ENCODE peak calls at places on chromosomes 2 and 18, in four cellular contexts. T is esophagus squamous epithelium, W is K562, N is RWPE1. F is an unnamed sample.

GRCh38 chr18:55014095-55014494 is 54.8 kb upstream of the CCDC68 start:
- DNase-seq in T (no peak), W (no peak), N (no peak), F (peak)

GRCh38 chr2:151306621-151307020 is 17.2 kb upstream of the NMI start:
- DNase-seq in T (no peak), W (no peak), N (peak), F (peak)

GRCh38 chr18:13984080-13984479 is 68.7 kb upstream of the MC2R start:
- DNase-seq in T (no peak), W (no peak), N (no peak), F (no peak)

GRCh38 chr2:73020657-73021370 is 50.7 kb downstream of the SFXN5 start:
- DNase-seq in T (no peak), W (no peak), N (no peak), F (no peak)

GRCh38 chr2:42063383-42064171 is 15.8 kb downstream of the PKDCC start:
- DNase-seq in T (no peak), W (no peak), N (no peak), F (no peak)

GRCh38 chr2:161088658-161089350 is 71.4 kb upstream of the TANK start:
- DNase-seq in T (no peak), W (no peak), N (no peak), F (no peak)

GRCh38 chr2:79855264-79856006 is 342.6 kb downstream of the CTNNA2 start:
- DNase-seq in T (no peak), W (peak), N (peak), F (no peak)

GRCh38 chr18:24656571-24656971 is 196.1 kb downstream of the HRH4 start:
- DNase-seq in T (no peak), W (no peak), N (peak), F (peak)

GRCh38 chr2:237045449-237045848 is 40.2 kb upstream of the COPS8 start:
- DNase-seq in T (no peak), W (no peak), N (no peak), F (peak)

GRCh38 chr2:239967244-239968036 is 57.7 kb downstream of the NDUFA10 start:
- DNase-seq in T (no peak), W (no peak), N (no peak), F (no peak)

GRCh38 chr2:127662937-127663565 is 12.3 kb downstream of the LIMS2 start:
- DNase-seq in T (no peak), W (no peak), N (no peak), F (no peak)

GRCh38 chr18:24727685-24728084 is 267.2 kb downstream of the HRH4 start:
- DNase-seq in T (no peak), W (no peak), N (no peak), F (no peak)

GRCh38 chr2:241744028-241744754 is 9.8 kb downstream of the D2HGDH start:
- DNase-seq in T (no peak), W (no peak), N (no peak), F (no peak)

GRCh38 chr2:47310801-47311560 is 92.0 kb upstream of the MSH2 start:
- DNase-seq in T (no peak), W (no peak), N (no peak), F (no peak)

GRCh38 chr2:221444106-221444505 is 128.0 kb downstream of the EPHA4 start:
- DNase-seq in T (no peak), W (no peak), N (peak), F (no peak)

GRCh38 chr2:101710690-101711318 is 13.3 kb downstream of the MAP4K4 start:
- DNase-seq in T (no peak), W (peak), N (peak), F (peak)

GRCh38 chr2:54574107-54574859 is 118.2 kb downstream of the SPTBN1 start:
- DNase-seq in T (no peak), W (peak), N (no peak), F (peak)

GRCh38 chr2:212227755-212228154 is 310.8 kb downstream of the ERBB4 start:
- DNase-seq in T (no peak), W (no peak), N (peak), F (peak)

GRCh38 chr2:74373189-74373588 is 6.9 kb downstream of the DCTN1 start:
- DNase-seq in T (no peak), W (no peak), N (no peak), F (no peak)

GRCh38 chr18:2968559-2968958 is 44.4 kb downstream of the LPIN2 start:
- DNase-seq in T (no peak), W (no peak), N (no peak), F (no peak)

GRCh38 chr18:2969695-2970094 is 43.2 kb downstream of the LPIN2 start:
- DNase-seq in T (no peak), W (no peak), N (no peak), F (no peak)

GRCh38 chr18:2967357-2967756 is 45.6 kb downstream of the LPIN2 start:
- DNase-seq in T (no peak), W (no peak), N (no peak), F (no peak)

GRCh38 chr18:2965797-2966196 is 47.1 kb downstream of the LPIN2 start:
- DNase-seq in T (no peak), W (no peak), N (no peak), F (no peak)

DNA sequence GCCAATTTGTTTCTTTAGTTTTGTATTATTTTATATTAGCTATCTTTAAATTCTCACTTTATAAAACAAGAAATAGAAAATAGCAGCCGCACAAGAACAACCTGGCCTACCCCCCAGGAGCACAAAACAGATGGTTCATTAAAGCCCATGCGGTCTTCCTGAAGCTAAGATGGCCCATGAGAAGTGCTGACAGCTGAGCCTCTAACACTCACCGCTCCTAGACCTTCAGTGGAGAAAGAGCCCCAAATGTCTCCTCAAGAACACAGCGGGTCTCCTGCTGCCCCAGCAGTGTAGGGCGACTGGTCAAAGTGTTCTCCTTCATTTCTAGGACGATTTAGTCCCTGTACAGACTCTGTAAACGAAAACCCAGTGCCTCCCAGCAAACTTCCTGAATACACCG is 45.1 kb downstream of the LPIN2 start:
- DNase-seq in T (no peak), W (no peak), N (no peak), F (no peak)
- H3K27ac ChIP-seq in T (peak), W (no peak), N (no peak), F (no peak)

DNA sequence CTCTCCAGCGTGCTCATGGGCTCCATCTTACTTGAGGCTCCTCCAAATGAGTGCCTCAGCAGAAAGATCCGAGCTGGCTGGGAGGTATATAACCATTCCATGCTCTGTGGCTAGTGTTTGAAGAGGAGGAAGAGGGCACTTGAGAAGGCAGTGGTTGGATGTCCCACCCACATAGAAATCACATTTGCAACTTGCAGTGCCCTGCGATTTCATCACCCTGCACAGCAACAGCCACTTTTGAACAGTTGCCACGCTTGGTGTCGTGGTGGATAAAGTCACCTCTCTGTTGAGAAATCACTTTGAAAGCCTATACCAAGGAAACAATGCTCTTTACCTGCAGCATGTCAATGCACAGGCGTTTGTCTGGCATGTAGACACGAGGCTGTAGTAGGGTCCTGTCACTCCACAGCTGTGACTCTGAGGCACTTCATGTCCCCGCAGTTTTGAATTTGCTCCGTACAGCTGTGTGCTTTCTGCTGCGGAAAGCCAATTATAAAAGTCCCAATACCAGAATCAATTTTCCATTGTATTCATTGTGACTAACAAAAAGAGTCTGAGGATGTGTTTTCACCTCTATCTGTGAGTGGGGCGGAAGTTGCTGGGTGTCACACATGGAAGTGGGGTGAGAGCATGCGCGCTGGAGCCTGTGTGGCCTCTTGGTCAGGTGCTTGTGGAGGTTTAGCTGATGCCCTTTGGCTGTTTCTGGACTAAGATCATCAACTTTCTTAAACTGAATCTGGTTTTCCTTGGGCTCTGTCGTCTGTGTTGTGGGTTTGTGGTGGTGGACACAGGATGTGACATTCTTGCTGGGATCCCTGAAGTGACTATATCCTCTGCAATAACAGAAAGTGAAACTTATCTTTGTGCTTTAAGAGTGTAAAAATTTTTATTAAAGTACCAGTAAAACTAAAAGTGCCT is 2.8 kb downstream of the CNDP2 start:
- DNase-seq in T (peak), W (peak), N (no peak), F (no peak)
- H3K27ac ChIP-seq in T (peak), W (peak), N (peak), F (peak)

DNA sequence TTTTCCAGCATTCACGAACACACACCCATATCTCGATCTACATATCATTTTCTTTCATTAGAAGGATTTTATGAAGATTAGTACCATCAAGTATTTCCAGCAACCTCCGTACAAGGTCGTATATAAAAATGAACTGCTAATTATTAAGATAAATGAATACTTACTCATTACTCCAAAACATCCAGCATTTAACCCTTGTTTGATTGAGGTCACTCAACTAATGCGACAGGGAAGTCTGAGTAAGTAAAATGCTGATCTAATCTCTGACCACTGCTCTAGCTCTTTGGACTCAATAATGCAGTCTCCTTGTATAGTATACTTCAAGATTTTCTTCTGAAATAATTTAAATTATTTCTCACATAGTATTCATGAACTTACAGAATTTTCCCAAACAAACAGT is 2.0 kb downstream of the ABHD3 start:
- DNase-seq in T (no peak), W (no peak), N (no peak), F (no peak)
- H3K27ac ChIP-seq in T (peak), W (no peak), N (no peak), F (peak)

GRCh38 chr2:11342561-11343343 is 1.7 kb downstream of the ROCK2 start:
- DNase-seq in T (no peak), W (peak), N (peak), F (peak)
- H3K27ac ChIP-seq in T (peak), W (peak), N (no peak), F (peak)

DNA sequence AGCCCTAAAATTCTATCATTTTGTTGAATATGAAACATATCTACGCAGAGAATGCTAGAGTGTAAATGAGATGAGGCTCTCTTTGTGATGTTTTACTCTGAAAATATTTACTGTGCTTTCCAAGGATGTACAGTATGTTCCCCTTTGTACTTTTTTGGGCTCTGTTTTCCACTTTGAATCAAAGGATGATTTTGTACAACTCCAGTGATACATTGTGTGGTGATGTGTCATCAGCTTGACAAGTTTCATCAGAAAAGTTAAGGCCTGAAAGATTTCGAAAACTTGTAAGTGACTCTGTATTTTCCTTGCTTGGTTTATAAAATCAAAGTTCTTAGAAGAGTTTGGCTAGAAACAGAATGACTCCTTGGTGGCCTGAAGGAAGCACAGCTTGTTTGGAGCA is 206.3 kb downstream of the LTBP1 start:
- DNase-seq in T (no peak), W (no peak), N (peak), F (peak)
- H3K27ac ChIP-seq in T (peak), W (no peak), N (no peak), F (peak)